ENCODE peak calls at places on chromosome 6, in ten cellular contexts. F is H7; U is heart right ventricle; R is ovary; Y is left ventricle myocardium inferior; X is BJ; B is CD4-positive, CD25-positive, alpha-beta regulatory T cell; J is right atrium auricular region; H is naive thymus-derived CD4-positive, alpha-beta T cell; Q is HCT116. E is an unnamed sample.

GRCh38 chr6:87702589-87702945 is 534 bp upstream of the AKIRIN2 start:
- DNase-seq in F (peak; percentile 57), U (no peak), H (no peak), X (no peak), Q (peak; percentile 52), R (no peak), Y (no peak), J (no peak), B (no peak), E (no peak)

GRCh38 chr6:11242709-11243108 is 10.2 kb upstream of the NEDD9 start:
- DNase-seq in J (no peak), H (no peak), U (no peak), F (no peak), Q (no peak), B (no peak), Y (no peak), R (no peak), X (peak; percentile 75), E (no peak)

GRCh38 chr6:166559211-166559610 is 27.3 kb downstream of the RAMACL start:
- DNase-seq in J (no peak), Y (no peak), F (no peak), H (no peak), B (no peak), X (no peak), R (no peak), U (no peak), Q (no peak), E (peak; percentile 1)

GRCh38 chr6:75993236-75994162 is 79.0 kb downstream of the IMPG1 start:
- DNase-seq in Q (no peak), J (no peak), Y (no peak), H (no peak), U (no peak), B (no peak), F (peak; percentile 12), X (no peak), R (no peak), E (no peak)

GRCh38 chr6:36169023-36170007 is 27.2 kb upstream of the BRPF3 start:
- DNase-seq in B (peak; percentile 63), J (no peak), F (no peak), X (no peak), R (no peak), Q (no peak), Y (no peak), H (peak; percentile 22), U (no peak), E (no peak)

GRCh38 chr6:11194399-11195274 is 37.8 kb downstream of the NEDD9 start:
- DNase-seq in R (no peak), F (no peak), J (no peak), X (no peak), Q (no peak), U (no peak), B (no peak), Y (no peak), H (no peak), E (no peak)

GRCh38 chr6:90413867-90414266 is 117.2 kb upstream of the BACH2 start:
- DNase-seq in U (peak; percentile 28), X (no peak), B (peak; percentile 93), J (no peak), R (peak; percentile 64), Y (no peak), H (peak; percentile 67), Q (no peak), F (peak; percentile 69), E (no peak)

GRCh38 chr6:170480045-170480714 is 72.9 kb downstream of the PSMB1 start:
- DNase-seq in R (no peak), F (peak; percentile 69), Y (peak; percentile 29), J (no peak), H (no peak), X (no peak), U (peak; percentile 32), B (no peak), Q (no peak), E (peak; percentile 29)

GRCh38 chr6:31739639-31740396 is at the start of gene MSH5:
- DNase-seq in H (peak; percentile 97), F (peak; percentile 98), Q (peak; percentile 99), X (peak; percentile 98), J (peak; percentile 99), U (peak; percentile 99), B (peak; percentile 98), R (peak; percentile 97), Y (peak; percentile 98), E (peak; percentile 98)

GRCh38 chr6:17931227-17931626 is 56.2 kb downstream of the KIF13A start:
- DNase-seq in R (no peak), H (no peak), Y (no peak), Q (no peak), B (no peak), F (no peak), J (no peak), X (no peak), U (no peak), E (no peak)

GRCh38 chr6:73062837-73063236 is 162.5 kb downstream of the KHDC1L start:
- DNase-seq in U (no peak), R (no peak), F (no peak), J (no peak), Q (no peak), H (no peak), X (peak; percentile 46), B (no peak), Y (no peak), E (no peak)

GRCh38 chr6:162973975-162974374 is 246.2 kb downstream of the PACRG start:
- DNase-seq in B (no peak), J (no peak), H (no peak), R (no peak), U (no peak), Q (no peak), F (no peak), Y (no peak), X (no peak), E (no peak)

GRCh38 chr6:143952947-143953346 is 55.1 kb downstream of the PLAGL1 start:
- DNase-seq in Q (no peak), H (no peak), U (no peak), J (no peak), F (no peak), B (no peak), Y (no peak), R (no peak), X (no peak), E (no peak)

GRCh38 chr6:26318459-26319404 is 46.3 kb upstream of the BTN3A2 start:
- DNase-seq in H (no peak), J (no peak), X (no peak), Y (no peak), B (no peak), Q (no peak), U (no peak), F (no peak), R (no peak), E (no peak)

GRCh38 chr6:4756247-4756646 is 20.0 kb upstream of the CDYL start:
- DNase-seq in Q (no peak), H (no peak), R (no peak), F (no peak), B (no peak), X (no peak), Y (no peak), J (no peak), U (no peak), E (no peak)

GRCh38 chr6:109991307-109992101 is 13.4 kb downstream of the GPR6 start:
- DNase-seq in F (no peak), U (no peak), Y (no peak), H (no peak), Q (no peak), R (no peak), X (no peak), J (no peak), B (no peak), E (no peak)
- H3K27me3 ChIP-seq in F (no peaks in the 10 kb centered on the region), U (no peaks in the 10 kb centered on the region), Y (peaks cover 11% of the 10 kb centered on the region), H (no peaks in the 10 kb centered on the region), Q (peaks cover 6% of the 10 kb centered on the region), R (no peaks in the 10 kb centered on the region), X (no peaks in the 10 kb centered on the region), J (no peaks in the 10 kb centered on the region), B (peaks cover 2% of the 10 kb centered on the region), E (no peaks in the 10 kb centered on the region)

DNA sequence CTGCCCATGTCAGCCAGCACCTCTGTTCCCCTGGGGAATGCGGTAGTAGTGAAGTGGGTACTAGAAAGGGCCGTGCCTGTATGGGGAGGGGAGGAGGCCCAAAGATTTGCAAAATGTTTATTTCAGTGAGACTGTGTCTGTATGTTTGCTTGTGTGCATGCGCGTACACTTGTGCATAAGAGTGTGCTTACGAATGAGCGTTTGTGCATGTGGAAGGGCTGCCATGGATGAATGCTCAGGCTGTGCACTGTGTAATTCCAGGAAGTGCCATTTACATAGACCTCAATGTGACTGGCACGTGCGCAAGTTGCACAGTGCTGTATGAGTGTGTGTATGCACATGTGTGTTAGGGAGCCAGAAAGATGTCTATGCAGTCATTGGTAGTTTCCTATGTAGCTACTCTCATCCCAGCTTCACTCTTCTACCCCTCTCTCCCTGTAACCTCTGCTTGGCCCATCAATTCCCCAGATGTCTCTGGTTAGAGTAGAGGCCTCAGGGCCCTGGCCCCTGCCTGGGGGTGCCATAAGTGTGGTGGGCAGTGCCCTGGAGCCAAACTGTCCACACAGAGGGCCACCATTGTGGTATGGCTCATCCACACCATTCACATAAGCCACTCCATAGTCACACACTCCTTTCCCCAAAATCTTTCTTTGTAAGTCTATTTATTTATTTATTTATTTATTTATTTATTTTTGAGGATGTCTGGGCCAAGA is 26.8 kb upstream of the SLC22A7 start:
- DNase-seq in F (no peak), Y (no peak), H (no peak), B (no peak), U (no peak), X (no peak), Q (no peak), R (no peak), J (no peak), E (no peak)
- H3K27me3 ChIP-seq in F (peaks cover 68% of the 10 kb centered on the region), Y (peaks cover 57% of the 10 kb centered on the region), H (no peaks in the 10 kb centered on the region), B (no peaks in the 10 kb centered on the region), U (peaks cover 31% of the 10 kb centered on the region), X (peaks cover 46% of the 10 kb centered on the region), Q (no peaks in the 10 kb centered on the region), R (no peaks in the 10 kb centered on the region), J (no peaks in the 10 kb centered on the region), E (peaks cover 8% of the 10 kb centered on the region)

DNA sequence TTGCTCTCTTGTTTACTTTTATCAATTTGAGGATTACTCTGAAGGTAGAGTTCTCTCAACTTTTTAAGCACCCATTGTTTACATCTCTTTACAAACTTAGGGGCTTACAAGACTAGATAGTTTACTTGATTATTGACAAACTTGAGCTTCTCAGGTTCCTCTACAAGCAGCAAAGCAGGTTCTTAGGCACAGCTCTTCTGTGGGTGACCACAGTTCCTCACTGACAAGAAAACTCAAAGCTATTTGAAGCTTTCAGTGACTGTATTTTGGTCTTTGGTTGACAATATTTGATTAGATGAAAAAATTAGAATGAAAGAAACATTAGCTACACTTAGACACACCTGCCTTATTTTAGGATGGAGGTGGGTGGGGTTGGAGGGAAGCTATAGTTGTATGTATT is 327.3 kb upstream of the RUNX2 start:
- DNase-seq in F (no peak), Q (no peak), U (no peak), R (no peak), B (no peak), Y (no peak), X (no peak), H (no peak), J (no peak), E (no peak)
- H3K27me3 ChIP-seq in F (no peaks in the 10 kb centered on the region), Q (no peaks in the 10 kb centered on the region), U (no peaks in the 10 kb centered on the region), R (no peaks in the 10 kb centered on the region), B (no peaks in the 10 kb centered on the region), Y (no peaks in the 10 kb centered on the region), X (no peaks in the 10 kb centered on the region), H (no peaks in the 10 kb centered on the region), J (no peaks in the 10 kb centered on the region), E (no peaks in the 10 kb centered on the region)

DNA sequence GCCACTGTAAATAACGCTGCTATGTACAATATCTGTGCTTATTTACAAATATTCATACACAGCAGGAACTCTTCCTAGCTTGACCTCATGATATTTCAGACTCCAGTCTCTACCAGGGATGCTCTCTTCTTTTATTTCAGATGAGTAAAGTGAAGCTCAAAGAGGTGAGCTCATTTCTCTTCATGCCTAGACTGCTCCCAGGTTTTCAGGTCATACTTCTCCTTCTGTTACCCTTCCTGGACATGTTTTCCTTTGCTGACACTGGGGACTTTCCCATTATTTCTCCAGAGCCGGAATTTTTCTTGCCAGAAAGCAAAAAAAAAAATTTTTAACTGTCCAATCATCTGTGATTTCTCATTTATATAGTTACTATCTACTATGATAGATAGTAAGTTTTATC is 147.2 kb upstream of the DST start:
- DNase-seq in Q (no peak), U (no peak), J (no peak), H (no peak), B (no peak), F (no peak), R (no peak), X (no peak), Y (no peak), E (no peak)
- H3K27me3 ChIP-seq in Q (no peaks in the 10 kb centered on the region), U (no peaks in the 10 kb centered on the region), J (no peaks in the 10 kb centered on the region), H (no peaks in the 10 kb centered on the region), B (peaks cover 3% of the 10 kb centered on the region), F (no peaks in the 10 kb centered on the region), R (no peaks in the 10 kb centered on the region), X (no peaks in the 10 kb centered on the region), Y (no peaks in the 10 kb centered on the region), E (no peaks in the 10 kb centered on the region)

E was measured in adrenal gland.